ENCODE peak calls at places on chromosomes 1 and 21, in seven cellular contexts. X is dorsolateral prefrontal cortex; Z is ecto neural progenitor cell; P is tibial artery; B is activated T-helper 9 cell treated with anti-CD3 and anti-CD28 coated beads, Interleukin-2, amount 50 U/mL, for 16 hours; T is mucosa of gallbladder; J is CD8-positive, alpha-beta T cell. F is an unnamed sample.

GRCh38 chr21:38041493-38041892 is 125.2 kb upstream of the KCNJ6 start:
- DNase-seq in B (no peak), J (no peak), Z (no peak), T (no peak), P (no peak), X (no peak), F (no peak)

GRCh38 chr1:113191579-113192076 is 118.6 kb downstream of the LRIG2 start:
- DNase-seq in J (no peak), P (no peak), Z (no peak), B (no peak), X (no peak), T (no peak), F (no peak)

GRCh38 chr1:217769768-217770167 is 138.6 kb downstream of the SPATA17 start:
- DNase-seq in P (no peak), B (no peak), J (no peak), T (no peak), X (no peak), Z (no peak), F (no peak)

GRCh38 chr1:66711420-66711819 is 40.8 kb upstream of the DYNLT5 start:
- DNase-seq in Z (no peak), J (no peak), X (no peak), P (no peak), B (no peak), T (no peak), F (no peak)

GRCh38 chr1:62962794-62963776 is 179.2 kb downstream of the ATG4C start:
- DNase-seq in T (peak), Z (peak), B (no peak), P (no peak), X (no peak), J (no peak), F (no peak)

GRCh38 chr1:208174200-208174599 is 70.0 kb downstream of the PLXNA2 start:
- DNase-seq in B (no peak), Z (no peak), P (no peak), X (no peak), J (no peak), T (no peak), F (no peak)

GRCh38 chr21:17542371-17542992 is 29.6 kb downstream of the CXADR start:
- DNase-seq in J (no peak), X (no peak), B (no peak), P (no peak), Z (no peak), T (no peak), F (no peak)

GRCh38 chr1:9282436-9282955 is 10.2 kb upstream of the SPSB1 start:
- DNase-seq in T (no peak), J (no peak), Z (no peak), X (no peak), P (no peak), B (no peak), F (no peak)

GRCh38 chr1:76944942-76945341 is 77.7 kb downstream of the ST6GALNAC5 start:
- DNase-seq in J (no peak), T (no peak), P (no peak), Z (no peak), X (no peak), B (no peak), F (no peak)

GRCh38 chr1:207805841-207806421 is 54.1 kb downstream of the CD46 start:
- DNase-seq in Z (no peak), T (peak), X (peak), B (no peak), P (peak), J (no peak), F (peak)

GRCh38 chr1:11929849-11930248 is 3.6 kb upstream of the KIAA2013 start:
- DNase-seq in X (no peak), B (no peak), J (no peak), P (peak), T (peak), Z (no peak), F (peak)

GRCh38 chr1:40182956-40183710 is 21.9 kb downstream of the RLF start:
- DNase-seq in B (no peak), X (no peak), T (no peak), J (no peak), P (no peak), Z (no peak), F (no peak)

GRCh38 chr1:214316597-214316996 is 35.6 kb downstream of the SMYD2 start:
- DNase-seq in J (no peak), P (no peak), Z (no peak), X (no peak), B (no peak), T (no peak), F (no peak)

GRCh38 chr1:61428146-61428545 is 296.8 kb downstream of the TM2D1 start:
- DNase-seq in X (no peak), J (no peak), Z (no peak), B (no peak), P (no peak), T (no peak), F (no peak)

GRCh38 chr1:2789164-2789985 is 12.1 kb downstream of the TTC34 start:
- DNase-seq in T (no peak), J (no peak), B (no peak), Z (no peak), P (peak), X (no peak), F (no peak)

GRCh38 chr1:26721669-26722355 is 26.0 kb downstream of the ARID1A start:
- DNase-seq in T (no peak), X (no peak), Z (no peak), B (no peak), P (no peak), J (no peak), F (no peak)

GRCh38 chr1:41486053-41486891 is 1.8 kb upstream of the EDN2 start:
- DNase-seq in P (no peak), Z (no peak), T (no peak), J (no peak), B (no peak), X (no peak), F (peak)

GRCh38 chr1:40384413-40384762 is 10.9 kb downstream of the SMAP2 start:
- DNase-seq in X (no peak), T (peak), Z (no peak), B (no peak), J (no peak), P (no peak), F (no peak)

GRCh38 chr1:207828485-207829158 is 76.8 kb downstream of the CD46 start:
- DNase-seq in P (peak), B (peak), Z (peak), X (peak), T (peak), J (peak), F (peak)

GRCh38 chr1:180271640-180272255 is 41.7 kb downstream of the LHX4 start:
- DNase-seq in X (no peak), J (no peak), T (no peak), Z (no peak), P (no peak), B (no peak), F (no peak)

GRCh38 chr1:27153927-27154358 is 982 bp downstream of the SLC9A1 start:
- DNase-seq in J (no peak), X (no peak), Z (no peak), B (no peak), T (peak), P (no peak), F (no peak)

GRCh38 chr1:230905733-230906132 is 37.4 kb upstream of the C1orf198 start:
- DNase-seq in T (no peak), X (no peak), B (no peak), J (no peak), Z (no peak), P (no peak), F (no peak)

GRCh38 chr21:45529785-45530422 is 12.3 kb downstream of the SLC19A1 start:
- DNase-seq in P (peak), X (no peak), J (no peak), Z (no peak), B (no peak), T (no peak), F (peak)

GRCh38 chr1:24142546-24143431 is at the start of gene IL22RA1:
- DNase-seq in T (peak), X (peak), B (no peak), P (peak), J (no peak), Z (no peak), F (peak)

GRCh38 chr1:199747984-199748383 is 279.5 kb upstream of the NR5A2 start:
- DNase-seq in X (no peak), J (no peak), Z (peak), B (no peak), T (no peak), P (no peak), F (no peak)

GRCh38 chr1:1420654-1421134 is 382 bp downstream of the ANKRD65 start:
- DNase-seq in X (no peak), B (no peak), T (no peak), Z (peak), J (no peak), P (no peak), F (peak)

GRCh38 chr1:200314085-200314750 is 95.6 kb downstream of the ZNF281 start:
- DNase-seq in X (no peak), T (no peak), B (no peak), P (no peak), Z (no peak), J (no peak), F (no peak)

GRCh38 chr21:45998871-45999580 is 17.5 kb downstream of the COL6A1 start:
- DNase-seq in B (no peak), X (no peak), J (no peak), Z (no peak), T (no peak), P (peak), F (peak)